ENCODE peak calls at places on chromosomes 16 and 17, in nine cellular contexts. One of them, this sample, is unnamed.

GRCh38 chr16:80299416-80299815 is 241.4 kb upstream of the DYNLRB2 start:
- DNase-seq in esophagus muscularis mucosa: no peak
- DNase-seq in lower leg skin: no peak
- DNase-seq in IMR-90: no peak
- DNase-seq in testis: no peak
- DNase-seq in H1: no peak
- DNase-seq in HepG2: peak
- DNase-seq in HCT116: no peak
- DNase-seq in Peyer's patch: no peak
- DNase-seq in this sample: no peak

GRCh38 chr16:11114366-11115164 is 141.4 kb downstream of the SOCS1 start:
- DNase-seq in esophagus muscularis mucosa: no peak
- DNase-seq in lower leg skin: no peak
- DNase-seq in IMR-90: no peak
- DNase-seq in testis: no peak
- DNase-seq in H1: no peak
- DNase-seq in HepG2: no peak
- DNase-seq in HCT116: no peak
- DNase-seq in Peyer's patch: no peak
- DNase-seq in this sample: no peak

GRCh38 chr17:27457405-27457730 is 1.1 kb downstream of the KSR1 start:
- DNase-seq in esophagus muscularis mucosa: no peak
- DNase-seq in lower leg skin: no peak
- DNase-seq in IMR-90: no peak
- DNase-seq in testis: no peak
- DNase-seq in H1: no peak
- DNase-seq in HepG2: no peak
- DNase-seq in HCT116: no peak
- DNase-seq in Peyer's patch: no peak
- DNase-seq in this sample: no peak

GRCh38 chr17:77501751-77502625 is 361.2 kb downstream of the SEC14L1 start:
- DNase-seq in esophagus muscularis mucosa: no peak
- DNase-seq in lower leg skin: no peak
- DNase-seq in IMR-90: no peak
- DNase-seq in testis: peak
- DNase-seq in H1: no peak
- DNase-seq in HepG2: no peak
- DNase-seq in HCT116: no peak
- DNase-seq in Peyer's patch: no peak
- DNase-seq in this sample: no peak

GRCh38 chr17:82077617-82078358 is 12.2 kb upstream of the DUS1L start:
- DNase-seq in esophagus muscularis mucosa: no peak
- DNase-seq in lower leg skin: no peak
- DNase-seq in IMR-90: no peak
- DNase-seq in testis: peak
- DNase-seq in H1: no peak
- DNase-seq in HepG2: no peak
- DNase-seq in HCT116: no peak
- DNase-seq in Peyer's patch: no peak
- DNase-seq in this sample: no peak

GRCh38 chr17:42284020-42284369 is 4.3 kb upstream of the STAT5A start:
- DNase-seq in esophagus muscularis mucosa: peak
- DNase-seq in lower leg skin: no peak
- DNase-seq in IMR-90: no peak
- DNase-seq in testis: peak
- DNase-seq in H1: no peak
- DNase-seq in HepG2: no peak
- DNase-seq in HCT116: no peak
- DNase-seq in Peyer's patch: no peak
- DNase-seq in this sample: no peak

GRCh38 chr16:1188781-1189189 is 35.9 kb downstream of the CACNA1H start:
- DNase-seq in esophagus muscularis mucosa: no peak
- DNase-seq in lower leg skin: no peak
- DNase-seq in IMR-90: peak
- DNase-seq in testis: peak
- DNase-seq in H1: peak
- DNase-seq in HepG2: no peak
- DNase-seq in HCT116: no peak
- DNase-seq in Peyer's patch: peak
- DNase-seq in this sample: peak

GRCh38 chr16:725463-726187 is 618 bp downstream of the CCDC78 start:
- DNase-seq in esophagus muscularis mucosa: no peak
- DNase-seq in lower leg skin: no peak
- DNase-seq in IMR-90: no peak
- DNase-seq in testis: no peak
- DNase-seq in H1: no peak
- DNase-seq in HepG2: no peak
- DNase-seq in HCT116: no peak
- DNase-seq in Peyer's patch: no peak
- DNase-seq in this sample: no peak

GRCh38 chr16:30409125-30410060 is 2.0 kb downstream of the ZNF771 start:
- DNase-seq in esophagus muscularis mucosa: peak
- DNase-seq in lower leg skin: peak
- DNase-seq in IMR-90: peak
- DNase-seq in testis: peak
- DNase-seq in H1: peak
- DNase-seq in HepG2: peak
- DNase-seq in HCT116: peak
- DNase-seq in Peyer's patch: peak
- DNase-seq in this sample: peak

GRCh38 chr16:23274968-23275367 is 27.1 kb upstream of the SCNN1B start:
- DNase-seq in esophagus muscularis mucosa: no peak
- DNase-seq in lower leg skin: no peak
- DNase-seq in IMR-90: no peak
- DNase-seq in testis: no peak
- DNase-seq in H1: no peak
- DNase-seq in HepG2: peak
- DNase-seq in HCT116: peak
- DNase-seq in Peyer's patch: no peak
- DNase-seq in this sample: no peak

GRCh38 chr17:17810374-17811248 is 26.2 kb downstream of the SREBF1 start:
- DNase-seq in esophagus muscularis mucosa: no peak
- DNase-seq in lower leg skin: no peak
- DNase-seq in IMR-90: no peak
- DNase-seq in testis: peak
- DNase-seq in H1: no peak
- DNase-seq in HepG2: no peak
- DNase-seq in HCT116: no peak
- DNase-seq in Peyer's patch: no peak
- DNase-seq in this sample: no peak

GRCh38 chr16:89422905-89423630 is 67.3 kb downstream of the ANKRD11 start:
- DNase-seq in esophagus muscularis mucosa: no peak
- DNase-seq in lower leg skin: no peak
- DNase-seq in IMR-90: peak
- DNase-seq in testis: no peak
- DNase-seq in H1: no peak
- DNase-seq in HepG2: peak
- DNase-seq in HCT116: no peak
- DNase-seq in Peyer's patch: no peak
- DNase-seq in this sample: peak

GRCh38 chr17:14197582-14197981 is 39.1 kb downstream of the CDRT15 start:
- DNase-seq in esophagus muscularis mucosa: no peak
- DNase-seq in lower leg skin: no peak
- DNase-seq in IMR-90: no peak
- DNase-seq in testis: no peak
- DNase-seq in H1: no peak
- DNase-seq in HepG2: no peak
- DNase-seq in HCT116: no peak
- DNase-seq in Peyer's patch: no peak
- DNase-seq in this sample: no peak

GRCh38 chr16:2308089-2308962 is 32.2 kb downstream of the ABCA3 start:
- DNase-seq in esophagus muscularis mucosa: no peak
- DNase-seq in lower leg skin: no peak
- DNase-seq in IMR-90: no peak
- DNase-seq in testis: no peak
- DNase-seq in H1: no peak
- DNase-seq in HepG2: no peak
- DNase-seq in HCT116: no peak
- DNase-seq in Peyer's patch: no peak
- DNase-seq in this sample: no peak

GRCh38 chr16:14600164-14600563 is 29.9 kb downstream of the PARN start:
- DNase-seq in esophagus muscularis mucosa: no peak
- DNase-seq in lower leg skin: no peak
- DNase-seq in IMR-90: peak
- DNase-seq in testis: no peak
- DNase-seq in H1: no peak
- DNase-seq in HepG2: peak
- DNase-seq in HCT116: peak
- DNase-seq in Peyer's patch: no peak
- DNase-seq in this sample: peak

GRCh38 chr17:57342141-57342540 is 85.8 kb downstream of the MSI2 start:
- DNase-seq in esophagus muscularis mucosa: no peak
- DNase-seq in lower leg skin: no peak
- DNase-seq in IMR-90: no peak
- DNase-seq in testis: no peak
- DNase-seq in H1: no peak
- DNase-seq in HepG2: no peak
- DNase-seq in HCT116: no peak
- DNase-seq in Peyer's patch: no peak
- DNase-seq in this sample: no peak

GRCh38 chr17:2157081-2157480 is 102.2 kb downstream of the HIC1 start:
- DNase-seq in esophagus muscularis mucosa: no peak
- DNase-seq in lower leg skin: peak
- DNase-seq in IMR-90: peak
- DNase-seq in testis: no peak
- DNase-seq in H1: no peak
- DNase-seq in HepG2: no peak
- DNase-seq in HCT116: no peak
- DNase-seq in Peyer's patch: no peak
- DNase-seq in this sample: no peak

GRCh38 chr17:75456417-75457046 is at the start of gene TMEM94:
- DNase-seq in esophagus muscularis mucosa: peak
- DNase-seq in lower leg skin: peak
- DNase-seq in IMR-90: peak
- DNase-seq in testis: peak
- DNase-seq in H1: peak
- DNase-seq in HepG2: peak
- DNase-seq in HCT116: peak
- DNase-seq in Peyer's patch: peak
- DNase-seq in this sample: peak
- TF ChIP-seq POLR2A in esophagus muscularis mucosa: no peak
- TF ChIP-seq POLR2A in lower leg skin: no peak
- TF ChIP-seq POLR2A in IMR-90: peak
- TF ChIP-seq POLR2A in testis: no peak
- TF ChIP-seq POLR2A in H1: peak
- TF ChIP-seq POLR2A in HepG2: peak
- TF ChIP-seq POLR2A in HCT116: no peak
- TF ChIP-seq POLR2A in Peyer's patch: peak
- TF ChIP-seq POLR2A in this sample: peak

GRCh38 chr17:55241097-55241496 is 23.7 kb upstream of the HLF start:
- DNase-seq in esophagus muscularis mucosa: no peak
- DNase-seq in lower leg skin: no peak
- DNase-seq in IMR-90: no peak
- DNase-seq in testis: no peak
- DNase-seq in H1: no peak
- DNase-seq in HepG2: no peak
- DNase-seq in HCT116: no peak
- DNase-seq in Peyer's patch: no peak
- DNase-seq in this sample: no peak

GRCh38 chr17:55237826-55238196 is 26.9 kb upstream of the HLF start:
- DNase-seq in esophagus muscularis mucosa: no peak
- DNase-seq in lower leg skin: no peak
- DNase-seq in IMR-90: no peak
- DNase-seq in testis: no peak
- DNase-seq in H1: no peak
- DNase-seq in HepG2: no peak
- DNase-seq in HCT116: no peak
- DNase-seq in Peyer's patch: no peak
- DNase-seq in this sample: no peak

GRCh38 chr17:55237268-55237667 is 27.5 kb upstream of the HLF start:
- DNase-seq in esophagus muscularis mucosa: no peak
- DNase-seq in lower leg skin: no peak
- DNase-seq in IMR-90: no peak
- DNase-seq in testis: no peak
- DNase-seq in H1: no peak
- DNase-seq in HepG2: no peak
- DNase-seq in HCT116: no peak
- DNase-seq in Peyer's patch: no peak
- DNase-seq in this sample: no peak

GRCh38 chr17:55238931-55239297 is 25.8 kb upstream of the HLF start:
- DNase-seq in esophagus muscularis mucosa: no peak
- DNase-seq in lower leg skin: no peak
- DNase-seq in IMR-90: no peak
- DNase-seq in testis: peak
- DNase-seq in H1: no peak
- DNase-seq in HepG2: peak
- DNase-seq in HCT116: no peak
- DNase-seq in Peyer's patch: peak
- DNase-seq in this sample: no peak

GRCh38 chr17:55238197-55238930 is 26.4 kb upstream of the HLF start:
- DNase-seq in esophagus muscularis mucosa: peak
- DNase-seq in lower leg skin: peak
- DNase-seq in IMR-90: peak
- DNase-seq in testis: peak
- DNase-seq in H1: peak
- DNase-seq in HepG2: peak
- DNase-seq in HCT116: peak
- DNase-seq in Peyer's patch: peak
- DNase-seq in this sample: peak
- TF ChIP-seq POLR2A in esophagus muscularis mucosa: no peak
- TF ChIP-seq POLR2A in lower leg skin: no peak
- TF ChIP-seq POLR2A in IMR-90: no peak
- TF ChIP-seq POLR2A in testis: no peak
- TF ChIP-seq POLR2A in H1: peak
- TF ChIP-seq POLR2A in HepG2: peak
- TF ChIP-seq POLR2A in HCT116: peak
- TF ChIP-seq POLR2A in Peyer's patch: peak
- TF ChIP-seq POLR2A in this sample: peak

DNA sequence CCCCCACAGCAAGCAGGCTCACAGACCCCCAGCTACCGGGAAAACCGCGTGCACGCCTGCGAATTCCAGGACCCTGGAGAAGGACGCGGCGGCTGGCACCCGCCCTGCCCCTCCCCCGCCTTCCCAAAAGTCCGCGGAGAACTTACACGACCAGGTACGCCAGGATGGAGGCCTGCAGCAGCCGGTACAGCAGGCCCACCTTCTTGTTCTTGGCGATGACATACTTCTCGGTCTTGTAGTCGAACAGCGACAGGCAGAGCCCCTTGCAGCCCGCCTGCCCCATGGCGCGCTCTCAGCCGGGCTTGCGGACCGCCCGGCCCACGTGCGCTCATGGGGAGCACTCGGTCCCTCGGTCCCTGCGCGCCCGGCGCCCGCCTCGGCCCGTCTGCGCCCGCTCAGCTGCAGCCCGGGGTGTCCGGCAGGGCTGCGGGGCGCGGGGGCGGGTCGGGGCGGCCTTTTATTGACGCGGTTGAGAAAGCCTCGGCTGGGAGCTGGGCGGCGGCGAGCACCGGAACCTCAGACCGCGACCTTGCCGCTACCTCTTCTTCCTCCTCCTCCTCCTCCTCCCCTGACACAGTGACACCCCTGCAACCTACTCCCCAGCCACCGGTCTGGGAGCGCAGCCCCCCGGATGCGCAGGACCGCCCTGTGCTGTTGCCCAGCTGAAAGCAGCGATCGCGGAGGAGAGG is at the start of gene P2RX5:
- DNase-seq in esophagus muscularis mucosa: no peak
- DNase-seq in lower leg skin: no peak
- DNase-seq in IMR-90: no peak
- DNase-seq in testis: no peak
- DNase-seq in H1: no peak
- DNase-seq in HepG2: no peak
- DNase-seq in HCT116: no peak
- DNase-seq in Peyer's patch: no peak
- DNase-seq in this sample: no peak
- TF ChIP-seq POLR2A in esophagus muscularis mucosa: no peak
- TF ChIP-seq POLR2A in lower leg skin: no peak
- TF ChIP-seq POLR2A in IMR-90: no peak
- TF ChIP-seq POLR2A in testis: no peak
- TF ChIP-seq POLR2A in H1: no peak
- TF ChIP-seq POLR2A in HepG2: no peak
- TF ChIP-seq POLR2A in HCT116: no peak
- TF ChIP-seq POLR2A in Peyer's patch: no peak
- TF ChIP-seq POLR2A in this sample: peak

GRCh38 chr17:36837616-36838272 is 99.5 kb upstream of the LHX1 start:
- DNase-seq in esophagus muscularis mucosa: no peak
- DNase-seq in lower leg skin: no peak
- DNase-seq in IMR-90: no peak
- DNase-seq in testis: no peak
- DNase-seq in H1: no peak
- DNase-seq in HepG2: no peak
- DNase-seq in HCT116: no peak
- DNase-seq in Peyer's patch: no peak
- DNase-seq in this sample: no peak
- TF ChIP-seq POLR2A in esophagus muscularis mucosa: no peak
- TF ChIP-seq POLR2A in lower leg skin: no peak
- TF ChIP-seq POLR2A in IMR-90: no peak
- TF ChIP-seq POLR2A in testis: no peak
- TF ChIP-seq POLR2A in H1: no peak
- TF ChIP-seq POLR2A in HepG2: no peak
- TF ChIP-seq POLR2A in HCT116: no peak
- TF ChIP-seq POLR2A in Peyer's patch: no peak
- TF ChIP-seq POLR2A in this sample: no peak